ENCODE peak calls at places on chromosomes 7 and 10, in ten cellular contexts. One of them, this sample, is unnamed.

GRCh38 chr10:46247808-46248569 is 38.8 kb upstream of the ANTXRL start:
- DNase-seq in breast epithelium: peak; percentile 41
- DNase-seq in kidney epithelial cell: no peak
- DNase-seq in nephron progenitor cell: no peak
- DNase-seq in hepatocyte: peak; percentile 38
- DNase-seq in progenitor cell of endocrine pancreas: peak; percentile 18
- DNase-seq in HL-60: no peak
- DNase-seq in osteocyte: peak; percentile 79
- DNase-seq in tibial artery: peak; percentile 51
- DNase-seq in neural crest cell: no peak
- DNase-seq in this sample: no peak

GRCh38 chr10:58157076-58157766 is 110.5 kb downstream of the IPMK start:
- DNase-seq in breast epithelium: no peak
- DNase-seq in hepatocyte: no peak
- DNase-seq in osteocyte: no peak
- DNase-seq in tibial artery: no peak
- DNase-seq in kidney epithelial cell: peak; percentile 83
- DNase-seq in HL-60: peak; percentile 39
- DNase-seq in nephron progenitor cell: no peak
- DNase-seq in progenitor cell of endocrine pancreas: no peak
- DNase-seq in neural crest cell: no peak
- DNase-seq in this sample: no peak

GRCh38 chr7:44143606-44144250 is 2.6 kb upstream of the MYL7 start:
- DNase-seq in neural crest cell: no peak
- DNase-seq in nephron progenitor cell: no peak
- DNase-seq in kidney epithelial cell: no peak
- DNase-seq in HL-60: no peak
- DNase-seq in tibial artery: peak; percentile 51
- DNase-seq in osteocyte: no peak
- DNase-seq in breast epithelium: peak; percentile 41
- DNase-seq in progenitor cell of endocrine pancreas: no peak
- DNase-seq in hepatocyte: no peak
- DNase-seq in this sample: no peak

GRCh38 chr7:42494199-42494710 is 257.2 kb upstream of the GLI3 start:
- DNase-seq in breast epithelium: no peak
- DNase-seq in kidney epithelial cell: no peak
- DNase-seq in osteocyte: no peak
- DNase-seq in tibial artery: no peak
- DNase-seq in progenitor cell of endocrine pancreas: no peak
- DNase-seq in nephron progenitor cell: no peak
- DNase-seq in hepatocyte: no peak
- DNase-seq in neural crest cell: no peak
- DNase-seq in HL-60: no peak
- DNase-seq in this sample: no peak

GRCh38 chr10:6168059-6168458 is 34.7 kb upstream of the PFKFB3 start:
- DNase-seq in HL-60: no peak
- DNase-seq in kidney epithelial cell: no peak
- DNase-seq in tibial artery: no peak
- DNase-seq in neural crest cell: no peak
- DNase-seq in osteocyte: no peak
- DNase-seq in nephron progenitor cell: no peak
- DNase-seq in progenitor cell of endocrine pancreas: no peak
- DNase-seq in hepatocyte: no peak
- DNase-seq in breast epithelium: no peak
- DNase-seq in this sample: no peak

GRCh38 chr7:157441023-157441399 is 104.2 kb downstream of the DNAJB6 start:
- DNase-seq in hepatocyte: no peak
- DNase-seq in breast epithelium: no peak
- DNase-seq in kidney epithelial cell: no peak
- DNase-seq in tibial artery: peak; percentile 55
- DNase-seq in osteocyte: peak; percentile 77
- DNase-seq in neural crest cell: no peak
- DNase-seq in progenitor cell of endocrine pancreas: no peak
- DNase-seq in nephron progenitor cell: no peak
- DNase-seq in HL-60: no peak
- DNase-seq in this sample: no peak

GRCh38 chr10:103888113-103888841 is 29.7 kb downstream of the STN1 start:
- DNase-seq in HL-60: peak; percentile 35
- DNase-seq in nephron progenitor cell: no peak
- DNase-seq in neural crest cell: no peak
- DNase-seq in kidney epithelial cell: peak; percentile 69
- DNase-seq in progenitor cell of endocrine pancreas: no peak
- DNase-seq in osteocyte: no peak
- DNase-seq in breast epithelium: peak; percentile 70
- DNase-seq in tibial artery: peak; percentile 88
- DNase-seq in hepatocyte: peak; percentile 88
- DNase-seq in this sample: no peak

GRCh38 chr10:70456164-70456563 is 14.7 kb upstream of the NODAL start:
- DNase-seq in neural crest cell: no peak
- DNase-seq in progenitor cell of endocrine pancreas: no peak
- DNase-seq in tibial artery: no peak
- DNase-seq in hepatocyte: no peak
- DNase-seq in osteocyte: no peak
- DNase-seq in breast epithelium: no peak
- DNase-seq in nephron progenitor cell: no peak
- DNase-seq in HL-60: no peak
- DNase-seq in kidney epithelial cell: no peak
- DNase-seq in this sample: no peak

GRCh38 chr7:47390914-47391313 is 191.0 kb downstream of the TNS3 start:
- DNase-seq in kidney epithelial cell: no peak
- DNase-seq in nephron progenitor cell: no peak
- DNase-seq in tibial artery: no peak
- DNase-seq in progenitor cell of endocrine pancreas: no peak
- DNase-seq in HL-60: no peak
- DNase-seq in hepatocyte: no peak
- DNase-seq in breast epithelium: peak; percentile 7
- DNase-seq in neural crest cell: no peak
- DNase-seq in osteocyte: no peak
- DNase-seq in this sample: no peak

GRCh38 chr7:47394216-47394615 is 187.7 kb downstream of the TNS3 start:
- DNase-seq in tibial artery: peak; percentile 31
- DNase-seq in osteocyte: no peak
- DNase-seq in nephron progenitor cell: no peak
- DNase-seq in kidney epithelial cell: no peak
- DNase-seq in breast epithelium: no peak
- DNase-seq in hepatocyte: no peak
- DNase-seq in progenitor cell of endocrine pancreas: no peak
- DNase-seq in neural crest cell: no peak
- DNase-seq in HL-60: no peak
- DNase-seq in this sample: no peak

GRCh38 chr7:47393406-47393805 is 188.5 kb downstream of the TNS3 start:
- DNase-seq in HL-60: no peak
- DNase-seq in kidney epithelial cell: no peak
- DNase-seq in osteocyte: no peak
- DNase-seq in nephron progenitor cell: no peak
- DNase-seq in neural crest cell: no peak
- DNase-seq in hepatocyte: no peak
- DNase-seq in tibial artery: peak; percentile 37
- DNase-seq in breast epithelium: no peak
- DNase-seq in progenitor cell of endocrine pancreas: no peak
- DNase-seq in this sample: no peak

GRCh38 chr7:47391726-47392125 is 190.2 kb downstream of the TNS3 start:
- DNase-seq in breast epithelium: no peak
- DNase-seq in hepatocyte: no peak
- DNase-seq in kidney epithelial cell: no peak
- DNase-seq in osteocyte: no peak
- DNase-seq in progenitor cell of endocrine pancreas: no peak
- DNase-seq in nephron progenitor cell: no peak
- DNase-seq in neural crest cell: no peak
- DNase-seq in HL-60: no peak
- DNase-seq in tibial artery: peak; percentile 46
- DNase-seq in this sample: no peak

DNA sequence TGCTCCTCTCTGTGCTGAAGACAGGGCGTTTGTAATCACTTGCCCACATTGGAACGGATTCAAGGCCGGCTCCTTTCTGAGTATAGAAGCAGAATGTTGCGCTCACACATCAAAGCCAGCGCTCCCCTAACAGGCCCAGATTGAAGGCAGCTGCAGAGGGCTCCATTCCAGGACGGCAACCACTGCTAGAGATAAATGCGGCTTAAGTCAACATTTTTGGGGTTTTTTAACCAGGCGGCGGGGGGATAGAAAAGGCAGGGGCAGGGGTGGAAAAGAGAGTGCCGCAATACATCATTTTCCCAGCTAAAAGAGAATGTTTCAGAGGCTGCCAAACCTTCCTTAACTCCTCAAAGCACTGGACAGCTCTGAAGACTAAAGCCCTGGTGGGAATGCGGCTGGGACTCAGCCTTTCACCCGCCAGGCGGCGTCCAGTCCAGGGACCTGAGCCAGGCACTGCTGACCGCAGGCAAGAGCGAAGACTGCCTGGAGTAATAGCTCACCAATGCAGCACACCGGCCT is 189.6 kb downstream of the TNS3 start:
- DNase-seq in nephron progenitor cell: no peak
- DNase-seq in tibial artery: peak; percentile 76
- DNase-seq in breast epithelium: peak; percentile 49
- DNase-seq in hepatocyte: peak; percentile 49
- DNase-seq in neural crest cell: no peak
- DNase-seq in osteocyte: no peak
- DNase-seq in kidney epithelial cell: no peak
- DNase-seq in HL-60: no peak
- DNase-seq in progenitor cell of endocrine pancreas: no peak
- DNase-seq in this sample: no peak
- TF ChIP-seq CTCF in nephron progenitor cell: no peak
- TF ChIP-seq CTCF in tibial artery: peak; percentile 34
- TF ChIP-seq CTCF in breast epithelium: no peak
- TF ChIP-seq CTCF in hepatocyte: peak; percentile 17
- TF ChIP-seq CTCF in neural crest cell: no peak
- TF ChIP-seq CTCF in osteocyte: no peak
- TF ChIP-seq CTCF in kidney epithelial cell: no peak
- TF ChIP-seq CTCF in HL-60: no peak
- TF ChIP-seq CTCF in progenitor cell of endocrine pancreas: no peak
- TF ChIP-seq CTCF in this sample: no peak

DNA sequence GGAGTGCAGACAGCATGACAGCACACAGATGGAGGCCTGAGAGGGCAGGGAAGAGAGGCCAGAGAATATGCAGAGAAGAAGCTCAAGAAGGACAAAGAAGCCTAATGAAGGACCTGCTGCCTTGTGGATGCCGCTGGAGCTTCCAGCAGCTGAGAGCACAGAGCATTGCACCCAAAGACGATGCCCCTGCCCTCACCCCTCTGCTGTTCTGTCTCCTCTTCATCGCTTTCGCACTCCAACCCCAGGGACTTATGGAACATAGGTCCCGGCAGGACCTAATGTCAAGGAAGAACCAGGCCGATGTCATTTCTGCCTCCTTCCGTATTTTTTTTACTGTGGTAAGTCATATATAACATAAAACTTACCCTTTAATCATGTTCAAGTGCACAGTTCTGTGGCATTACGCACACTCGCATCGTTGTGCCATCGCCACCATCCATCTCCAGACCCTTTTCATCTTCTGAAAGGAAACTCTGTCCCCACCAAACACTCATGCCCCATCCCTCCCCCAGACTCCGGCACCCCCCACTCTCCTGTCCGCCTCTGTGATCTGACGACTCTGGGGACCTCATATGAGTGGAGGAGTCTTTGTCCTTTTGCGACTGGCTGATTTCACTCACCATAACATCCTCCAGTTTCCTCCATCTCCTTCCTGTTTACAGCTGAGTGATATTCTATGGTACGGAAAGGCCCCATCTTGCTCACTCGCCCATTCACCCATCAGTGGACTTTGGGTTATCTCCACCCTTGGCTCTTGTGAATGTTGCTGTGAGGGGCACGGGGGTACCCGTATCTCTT is 12.1 kb upstream of the INSIG1 start:
- DNase-seq in hepatocyte: no peak
- DNase-seq in neural crest cell: no peak
- DNase-seq in kidney epithelial cell: no peak
- DNase-seq in progenitor cell of endocrine pancreas: no peak
- DNase-seq in nephron progenitor cell: no peak
- DNase-seq in tibial artery: no peak
- DNase-seq in breast epithelium: no peak
- DNase-seq in HL-60: no peak
- DNase-seq in osteocyte: no peak
- DNase-seq in this sample: no peak
- TF ChIP-seq CTCF in hepatocyte: no peak
- TF ChIP-seq CTCF in neural crest cell: no peak
- TF ChIP-seq CTCF in kidney epithelial cell: no peak
- TF ChIP-seq CTCF in progenitor cell of endocrine pancreas: no peak
- TF ChIP-seq CTCF in nephron progenitor cell: no peak
- TF ChIP-seq CTCF in tibial artery: no peak
- TF ChIP-seq CTCF in breast epithelium: no peak
- TF ChIP-seq CTCF in HL-60: no peak
- TF ChIP-seq CTCF in osteocyte: no peak
- TF ChIP-seq CTCF in this sample: no peak

GRCh38 chr7:126656165-126656564 is 596.6 kb downstream of the GRM8 start:
- DNase-seq in nephron progenitor cell: no peak
- DNase-seq in HL-60: no peak
- DNase-seq in hepatocyte: no peak
- DNase-seq in osteocyte: no peak
- DNase-seq in kidney epithelial cell: no peak
- DNase-seq in progenitor cell of endocrine pancreas: no peak
- DNase-seq in tibial artery: no peak
- DNase-seq in breast epithelium: no peak
- DNase-seq in neural crest cell: no peak
- DNase-seq in this sample: no peak
- TF ChIP-seq CTCF in nephron progenitor cell: no peak
- TF ChIP-seq CTCF in HL-60: no peak
- TF ChIP-seq CTCF in hepatocyte: no peak
- TF ChIP-seq CTCF in osteocyte: no peak
- TF ChIP-seq CTCF in kidney epithelial cell: no peak
- TF ChIP-seq CTCF in progenitor cell of endocrine pancreas: no peak
- TF ChIP-seq CTCF in tibial artery: no peak
- TF ChIP-seq CTCF in breast epithelium: no peak
- TF ChIP-seq CTCF in neural crest cell: no peak
- TF ChIP-seq CTCF in this sample: no peak

GRCh38 chr7:3302681-3303320 is 1.7 kb downstream of the SDK1 start:
- DNase-seq in nephron progenitor cell: no peak
- DNase-seq in HL-60: no peak
- DNase-seq in breast epithelium: no peak
- DNase-seq in hepatocyte: no peak
- DNase-seq in osteocyte: no peak
- DNase-seq in progenitor cell of endocrine pancreas: no peak
- DNase-seq in kidney epithelial cell: no peak
- DNase-seq in tibial artery: no peak
- DNase-seq in neural crest cell: no peak
- DNase-seq in this sample: no peak

GRCh38 chr7:3300221-3300650 is 816 bp upstream of the SDK1 start:
- DNase-seq in hepatocyte: peak; percentile 47
- DNase-seq in neural crest cell: no peak
- DNase-seq in HL-60: no peak
- DNase-seq in progenitor cell of endocrine pancreas: no peak
- DNase-seq in breast epithelium: no peak
- DNase-seq in nephron progenitor cell: peak; percentile 27
- DNase-seq in kidney epithelial cell: no peak
- DNase-seq in tibial artery: no peak
- DNase-seq in osteocyte: no peak
- DNase-seq in this sample: no peak

GRCh38 chr7:3301472-3301778 is 373 bp downstream of the SDK1 start:
- DNase-seq in progenitor cell of endocrine pancreas: no peak
- DNase-seq in osteocyte: no peak
- DNase-seq in kidney epithelial cell: no peak
- DNase-seq in hepatocyte: no peak
- DNase-seq in breast epithelium: no peak
- DNase-seq in HL-60: no peak
- DNase-seq in nephron progenitor cell: no peak
- DNase-seq in tibial artery: no peak
- DNase-seq in neural crest cell: no peak
- DNase-seq in this sample: no peak

GRCh38 chr7:3300651-3301471 is at the start of gene SDK1:
- DNase-seq in kidney epithelial cell: peak; percentile 38
- DNase-seq in nephron progenitor cell: peak; percentile 96
- DNase-seq in hepatocyte: peak; percentile 97
- DNase-seq in osteocyte: peak; percentile 97
- DNase-seq in tibial artery: peak; percentile 96
- DNase-seq in neural crest cell: peak; percentile 91
- DNase-seq in progenitor cell of endocrine pancreas: peak; percentile 91
- DNase-seq in breast epithelium: peak; percentile 93
- DNase-seq in HL-60: peak; percentile 60
- DNase-seq in this sample: peak; percentile 79

DNA sequence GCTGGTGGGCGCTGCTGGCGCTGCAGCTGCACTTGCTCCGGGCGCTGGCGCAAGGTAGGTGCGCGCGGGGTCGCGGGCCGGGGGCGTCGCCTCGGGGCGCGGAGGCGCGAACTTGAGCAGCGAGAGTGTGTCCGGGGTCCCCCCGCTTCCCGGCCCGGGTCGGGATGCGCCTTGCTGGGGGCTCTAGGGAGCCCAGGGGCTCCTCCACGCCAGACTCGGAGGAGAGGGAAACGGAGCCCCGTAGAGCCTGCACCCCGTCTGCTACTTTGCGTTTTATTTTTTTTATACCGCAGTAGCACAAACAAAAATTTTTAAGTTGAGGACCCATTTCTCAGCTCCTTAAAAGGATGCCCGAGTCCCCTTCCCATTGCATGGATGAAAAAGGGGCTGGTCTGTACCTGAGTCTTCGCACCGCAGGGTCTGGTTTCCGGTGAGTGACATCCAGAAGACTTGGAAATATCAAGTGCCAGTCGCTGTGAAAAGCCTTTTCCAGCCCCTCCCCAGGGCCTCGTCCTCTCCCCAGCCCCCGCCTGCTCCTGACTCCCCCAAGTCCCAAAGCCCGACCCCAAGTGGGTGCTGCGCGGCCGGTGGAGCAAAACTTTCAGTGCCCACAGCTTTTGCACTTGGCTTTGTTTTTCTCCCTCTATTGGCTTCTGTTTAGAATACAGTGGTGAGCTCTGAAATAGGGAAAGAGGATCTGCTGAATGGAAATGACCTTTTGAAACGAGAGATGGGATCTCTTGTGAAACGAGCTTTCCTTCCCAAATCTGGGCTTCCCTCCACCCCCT is 973 bp downstream of the SDK1 start:
- DNase-seq in progenitor cell of endocrine pancreas: peak; percentile 29
- DNase-seq in neural crest cell: peak; percentile 26
- DNase-seq in HL-60: no peak
- DNase-seq in breast epithelium: no peak
- DNase-seq in osteocyte: no peak
- DNase-seq in tibial artery: peak; percentile 70
- DNase-seq in nephron progenitor cell: peak; percentile 49
- DNase-seq in hepatocyte: peak; percentile 65
- DNase-seq in kidney epithelial cell: no peak
- DNase-seq in this sample: no peak
- TF ChIP-seq CTCF in progenitor cell of endocrine pancreas: peak; percentile 47
- TF ChIP-seq CTCF in neural crest cell: peak; percentile 51
- TF ChIP-seq CTCF in HL-60: no peak
- TF ChIP-seq CTCF in breast epithelium: no peak
- TF ChIP-seq CTCF in osteocyte: peak; percentile 51
- TF ChIP-seq CTCF in tibial artery: peak; percentile 33
- TF ChIP-seq CTCF in nephron progenitor cell: no peak
- TF ChIP-seq CTCF in hepatocyte: peak; percentile 51
- TF ChIP-seq CTCF in kidney epithelial cell: peak; percentile 50
- TF ChIP-seq CTCF in this sample: peak; percentile 14

This sample was measured in CD14-positive monocyte.